ENCODE peak calls at places on chromosomes 16 and 17, in nine cellular contexts. One of them, this sample, is unnamed.

GRCh38 chr17:61380836-61381525 is 18.7 kb upstream of the TBX2 start:
- DNase-seq in uterus: no peak
- DNase-seq in heart right ventricle: no peak
- DNase-seq in CD8-positive, alpha-beta T cell: no peak
- DNase-seq in astrocyte: no peak
- DNase-seq in endodermal cell: no peak
- DNase-seq in A549: no peak
- DNase-seq in PC-3: no peak
- DNase-seq in upper lobe of right lung: no peak
- DNase-seq in this sample: no peak

GRCh38 chr17:49873466-49873865 is 25.6 kb upstream of the TAC4 start:
- DNase-seq in upper lobe of right lung: peak; percentile 71
- DNase-seq in CD8-positive, alpha-beta T cell: no peak
- DNase-seq in endodermal cell: no peak
- DNase-seq in heart right ventricle: no peak
- DNase-seq in uterus: no peak
- DNase-seq in astrocyte: no peak
- DNase-seq in A549: no peak
- DNase-seq in PC-3: no peak
- DNase-seq in this sample: no peak

GRCh38 chr17:35865412-35866355 is 3.0 kb downstream of the HEATR9 start:
- DNase-seq in A549: no peak
- DNase-seq in astrocyte: peak; percentile 54
- DNase-seq in endodermal cell: no peak
- DNase-seq in upper lobe of right lung: no peak
- DNase-seq in PC-3: peak; percentile 57
- DNase-seq in heart right ventricle: no peak
- DNase-seq in uterus: no peak
- DNase-seq in CD8-positive, alpha-beta T cell: no peak
- DNase-seq in this sample: no peak

GRCh38 chr17:538096-538973 is 176.3 kb downstream of the VPS53 start:
- DNase-seq in heart right ventricle: no peak
- DNase-seq in A549: no peak
- DNase-seq in endodermal cell: no peak
- DNase-seq in astrocyte: peak; percentile 45
- DNase-seq in upper lobe of right lung: no peak
- DNase-seq in uterus: no peak
- DNase-seq in PC-3: no peak
- DNase-seq in CD8-positive, alpha-beta T cell: no peak
- DNase-seq in this sample: no peak

GRCh38 chr16:22190169-22191088 is 15.6 kb upstream of the EEF2K start:
- DNase-seq in uterus: peak; percentile 100
- DNase-seq in upper lobe of right lung: peak; percentile 100
- DNase-seq in endodermal cell: peak; percentile 100
- DNase-seq in PC-3: peak; percentile 96
- DNase-seq in CD8-positive, alpha-beta T cell: peak; percentile 99
- DNase-seq in astrocyte: peak; percentile 96
- DNase-seq in A549: peak; percentile 100
- DNase-seq in heart right ventricle: peak; percentile 100
- DNase-seq in this sample: peak; percentile 100

GRCh38 chr17:57413848-57414651 is 157.7 kb downstream of the MSI2 start:
- DNase-seq in astrocyte: no peak
- DNase-seq in heart right ventricle: no peak
- DNase-seq in endodermal cell: no peak
- DNase-seq in upper lobe of right lung: no peak
- DNase-seq in PC-3: peak; percentile 71
- DNase-seq in CD8-positive, alpha-beta T cell: no peak
- DNase-seq in uterus: no peak
- DNase-seq in A549: peak; percentile 67
- DNase-seq in this sample: no peak

GRCh38 chr17:81401727-81402529 is 6.7 kb downstream of the BAHCC1 start:
- DNase-seq in CD8-positive, alpha-beta T cell: no peak
- DNase-seq in upper lobe of right lung: no peak
- DNase-seq in PC-3: peak; percentile 39
- DNase-seq in uterus: no peak
- DNase-seq in heart right ventricle: no peak
- DNase-seq in A549: peak; percentile 81
- DNase-seq in endodermal cell: peak; percentile 92
- DNase-seq in astrocyte: no peak
- DNase-seq in this sample: no peak

GRCh38 chr16:23114131-23114904 is 34.9 kb downstream of the USP31 start:
- DNase-seq in CD8-positive, alpha-beta T cell: no peak
- DNase-seq in PC-3: no peak
- DNase-seq in heart right ventricle: no peak
- DNase-seq in uterus: no peak
- DNase-seq in endodermal cell: no peak
- DNase-seq in A549: no peak
- DNase-seq in astrocyte: no peak
- DNase-seq in upper lobe of right lung: no peak
- DNase-seq in this sample: no peak

GRCh38 chr17:71760062-71760720 is 360.6 kb upstream of the SOX9 start:
- DNase-seq in endodermal cell: no peak
- DNase-seq in A549: no peak
- DNase-seq in astrocyte: peak; percentile 78
- DNase-seq in upper lobe of right lung: no peak
- DNase-seq in PC-3: peak; percentile 93
- DNase-seq in heart right ventricle: no peak
- DNase-seq in CD8-positive, alpha-beta T cell: no peak
- DNase-seq in uterus: no peak
- DNase-seq in this sample: no peak

GRCh38 chr17:71762526-71762925 is 358.3 kb upstream of the SOX9 start:
- DNase-seq in upper lobe of right lung: no peak
- DNase-seq in endodermal cell: no peak
- DNase-seq in uterus: no peak
- DNase-seq in heart right ventricle: no peak
- DNase-seq in A549: no peak
- DNase-seq in CD8-positive, alpha-beta T cell: no peak
- DNase-seq in PC-3: no peak
- DNase-seq in astrocyte: no peak
- DNase-seq in this sample: no peak

GRCh38 chr17:71765437-71765836 is 355.4 kb upstream of the SOX9 start:
- DNase-seq in uterus: no peak
- DNase-seq in CD8-positive, alpha-beta T cell: no peak
- DNase-seq in upper lobe of right lung: no peak
- DNase-seq in astrocyte: peak; percentile 24
- DNase-seq in PC-3: no peak
- DNase-seq in heart right ventricle: no peak
- DNase-seq in A549: no peak
- DNase-seq in endodermal cell: no peak
- DNase-seq in this sample: no peak

GRCh38 chr17:71759422-71760060 is 361.3 kb upstream of the SOX9 start:
- DNase-seq in endodermal cell: no peak
- DNase-seq in uterus: no peak
- DNase-seq in A549: no peak
- DNase-seq in CD8-positive, alpha-beta T cell: no peak
- DNase-seq in PC-3: no peak
- DNase-seq in heart right ventricle: no peak
- DNase-seq in upper lobe of right lung: no peak
- DNase-seq in astrocyte: peak; percentile 25
- DNase-seq in this sample: no peak

GRCh38 chr17:71764507-71764906 is 356.3 kb upstream of the SOX9 start:
- DNase-seq in heart right ventricle: peak; percentile 9
- DNase-seq in uterus: no peak
- DNase-seq in A549: peak; percentile 46
- DNase-seq in upper lobe of right lung: no peak
- DNase-seq in endodermal cell: peak; percentile 94
- DNase-seq in PC-3: peak; percentile 53
- DNase-seq in astrocyte: no peak
- DNase-seq in CD8-positive, alpha-beta T cell: no peak
- DNase-seq in this sample: no peak
- H3K9me3 ChIP-seq in heart right ventricle: no peaks in the 10 kb centered on the region
- H3K9me3 ChIP-seq in uterus: no peaks in the 10 kb centered on the region
- H3K9me3 ChIP-seq in A549: no peaks in the 10 kb centered on the region
- H3K9me3 ChIP-seq in upper lobe of right lung: no peaks in the 10 kb centered on the region
- H3K9me3 ChIP-seq in endodermal cell: no peaks in the 10 kb centered on the region
- H3K9me3 ChIP-seq in PC-3: no peaks in the 10 kb centered on the region
- H3K9me3 ChIP-seq in astrocyte: no peaks in the 10 kb centered on the region
- H3K9me3 ChIP-seq in CD8-positive, alpha-beta T cell: no peaks in the 10 kb centered on the region
- H3K9me3 ChIP-seq in this sample: no peaks in the 10 kb centered on the region

GRCh38 chr16:79339863-79340262 is 260.7 kb downstream of the MAF start:
- DNase-seq in endodermal cell: no peak
- DNase-seq in PC-3: no peak
- DNase-seq in upper lobe of right lung: no peak
- DNase-seq in CD8-positive, alpha-beta T cell: no peak
- DNase-seq in uterus: no peak
- DNase-seq in A549: no peak
- DNase-seq in astrocyte: no peak
- DNase-seq in heart right ventricle: no peak
- DNase-seq in this sample: no peak
- H3K9me3 ChIP-seq in endodermal cell: no peaks in the 10 kb centered on the region
- H3K9me3 ChIP-seq in PC-3: no peaks in the 10 kb centered on the region
- H3K9me3 ChIP-seq in upper lobe of right lung: no peaks in the 10 kb centered on the region
- H3K9me3 ChIP-seq in CD8-positive, alpha-beta T cell: no peaks in the 10 kb centered on the region
- H3K9me3 ChIP-seq in uterus: no peaks in the 10 kb centered on the region
- H3K9me3 ChIP-seq in A549: no peaks in the 10 kb centered on the region
- H3K9me3 ChIP-seq in astrocyte: peaks cover 2% of the 10 kb centered on the region
- H3K9me3 ChIP-seq in heart right ventricle: no peaks in the 10 kb centered on the region
- H3K9me3 ChIP-seq in this sample: no peaks in the 10 kb centered on the region

GRCh38 chr16:35311475-35311874 is 1852.1 kb downstream of the TP53TG3F start:
- DNase-seq in astrocyte: no peak
- DNase-seq in heart right ventricle: no peak
- DNase-seq in upper lobe of right lung: no peak
- DNase-seq in CD8-positive, alpha-beta T cell: no peak
- DNase-seq in endodermal cell: no peak
- DNase-seq in A549: no peak
- DNase-seq in uterus: no peak
- DNase-seq in PC-3: no peak
- DNase-seq in this sample: no peak
- H3K9me3 ChIP-seq in astrocyte: peaks cover 34% of the 10 kb centered on the region
- H3K9me3 ChIP-seq in heart right ventricle: no peaks in the 10 kb centered on the region
- H3K9me3 ChIP-seq in upper lobe of right lung: no peaks in the 10 kb centered on the region
- H3K9me3 ChIP-seq in CD8-positive, alpha-beta T cell: no peaks in the 10 kb centered on the region
- H3K9me3 ChIP-seq in endodermal cell: peaks cover 90% of the 10 kb centered on the region
- H3K9me3 ChIP-seq in A549: peaks cover 2% of the 10 kb centered on the region
- H3K9me3 ChIP-seq in uterus: no peaks in the 10 kb centered on the region
- H3K9me3 ChIP-seq in PC-3: no peaks in the 10 kb centered on the region
- H3K9me3 ChIP-seq in this sample: peaks cover 4% of the 10 kb centered on the region

GRCh38 chr16:3289998-3290673 is 6.8 kb downstream of the ZNF263 start:
- DNase-seq in A549: peak; percentile 37
- DNase-seq in astrocyte: no peak
- DNase-seq in uterus: no peak
- DNase-seq in CD8-positive, alpha-beta T cell: no peak
- DNase-seq in heart right ventricle: no peak
- DNase-seq in PC-3: no peak
- DNase-seq in upper lobe of right lung: no peak
- DNase-seq in endodermal cell: no peak
- DNase-seq in this sample: no peak

GRCh38 chr16:3295209-3295608 is 10.0 kb downstream of the TIGD7 start:
- DNase-seq in astrocyte: no peak
- DNase-seq in uterus: no peak
- DNase-seq in upper lobe of right lung: no peak
- DNase-seq in endodermal cell: no peak
- DNase-seq in CD8-positive, alpha-beta T cell: no peak
- DNase-seq in heart right ventricle: no peak
- DNase-seq in PC-3: no peak
- DNase-seq in A549: no peak
- DNase-seq in this sample: no peak

GRCh38 chr16:3292604-3293003 is 9.3 kb downstream of the ZNF263 start:
- DNase-seq in endodermal cell: no peak
- DNase-seq in upper lobe of right lung: no peak
- DNase-seq in astrocyte: peak; percentile 49
- DNase-seq in A549: no peak
- DNase-seq in CD8-positive, alpha-beta T cell: no peak
- DNase-seq in uterus: no peak
- DNase-seq in PC-3: peak; percentile 20
- DNase-seq in heart right ventricle: no peak
- DNase-seq in this sample: no peak

GRCh38 chr16:3295783-3296182 is 9.4 kb downstream of the TIGD7 start:
- DNase-seq in endodermal cell: no peak
- DNase-seq in heart right ventricle: no peak
- DNase-seq in upper lobe of right lung: no peak
- DNase-seq in CD8-positive, alpha-beta T cell: no peak
- DNase-seq in uterus: no peak
- DNase-seq in astrocyte: no peak
- DNase-seq in PC-3: no peak
- DNase-seq in A549: no peak
- DNase-seq in this sample: no peak
- H3K9me3 ChIP-seq in endodermal cell: peaks cover 64% of the 10 kb centered on the region
- H3K9me3 ChIP-seq in heart right ventricle: peaks cover 96% of the 10 kb centered on the region
- H3K9me3 ChIP-seq in upper lobe of right lung: peaks cover 78% of the 10 kb centered on the region
- H3K9me3 ChIP-seq in CD8-positive, alpha-beta T cell: peaks cover 48% of the 10 kb centered on the region
- H3K9me3 ChIP-seq in uterus: no peaks in the 10 kb centered on the region
- H3K9me3 ChIP-seq in astrocyte: peaks cover 41% of the 10 kb centered on the region
- H3K9me3 ChIP-seq in PC-3: no peaks in the 10 kb centered on the region
- H3K9me3 ChIP-seq in A549: peaks cover 97% of the 10 kb centered on the region
- H3K9me3 ChIP-seq in this sample: peaks cover 14% of the 10 kb centered on the region

GRCh38 chr16:66304961-66305360 is 61.5 kb upstream of the CDH5 start:
- DNase-seq in PC-3: no peak
- DNase-seq in astrocyte: no peak
- DNase-seq in CD8-positive, alpha-beta T cell: no peak
- DNase-seq in upper lobe of right lung: no peak
- DNase-seq in heart right ventricle: no peak
- DNase-seq in endodermal cell: peak; percentile 22
- DNase-seq in uterus: no peak
- DNase-seq in A549: no peak
- DNase-seq in this sample: no peak
- H3K9me3 ChIP-seq in PC-3: no peaks in the 10 kb centered on the region
- H3K9me3 ChIP-seq in astrocyte: no peaks in the 10 kb centered on the region
- H3K9me3 ChIP-seq in CD8-positive, alpha-beta T cell: no peaks in the 10 kb centered on the region
- H3K9me3 ChIP-seq in upper lobe of right lung: no peaks in the 10 kb centered on the region
- H3K9me3 ChIP-seq in heart right ventricle: no peaks in the 10 kb centered on the region
- H3K9me3 ChIP-seq in endodermal cell: no peaks in the 10 kb centered on the region
- H3K9me3 ChIP-seq in uterus: no peaks in the 10 kb centered on the region
- H3K9me3 ChIP-seq in A549: no peaks in the 10 kb centered on the region
- H3K9me3 ChIP-seq in this sample: no peaks in the 10 kb centered on the region

GRCh38 chr17:2853722-2854580 is 57.7 kb downstream of the RAP1GAP2 start:
- DNase-seq in upper lobe of right lung: peak; percentile 70
- DNase-seq in heart right ventricle: no peak
- DNase-seq in PC-3: peak; percentile 34
- DNase-seq in uterus: no peak
- DNase-seq in astrocyte: no peak
- DNase-seq in CD8-positive, alpha-beta T cell: no peak
- DNase-seq in A549: peak; percentile 55
- DNase-seq in endodermal cell: peak; percentile 85
- DNase-seq in this sample: no peak
- H3K9me3 ChIP-seq in upper lobe of right lung: no peaks in the 10 kb centered on the region
- H3K9me3 ChIP-seq in heart right ventricle: no peaks in the 10 kb centered on the region
- H3K9me3 ChIP-seq in PC-3: no peaks in the 10 kb centered on the region
- H3K9me3 ChIP-seq in uterus: no peaks in the 10 kb centered on the region
- H3K9me3 ChIP-seq in astrocyte: no peaks in the 10 kb centered on the region
- H3K9me3 ChIP-seq in CD8-positive, alpha-beta T cell: no peaks in the 10 kb centered on the region
- H3K9me3 ChIP-seq in A549: no peaks in the 10 kb centered on the region
- H3K9me3 ChIP-seq in endodermal cell: no peaks in the 10 kb centered on the region
- H3K9me3 ChIP-seq in this sample: no peaks in the 10 kb centered on the region

GRCh38 chr17:73856585-73856984 is 212.3 kb upstream of the SDK2 start:
- DNase-seq in A549: no peak
- DNase-seq in CD8-positive, alpha-beta T cell: no peak
- DNase-seq in heart right ventricle: no peak
- DNase-seq in uterus: no peak
- DNase-seq in PC-3: no peak
- DNase-seq in upper lobe of right lung: no peak
- DNase-seq in astrocyte: no peak
- DNase-seq in endodermal cell: no peak
- DNase-seq in this sample: no peak
- H3K9me3 ChIP-seq in A549: peaks cover 5% of the 10 kb centered on the region
- H3K9me3 ChIP-seq in CD8-positive, alpha-beta T cell: no peaks in the 10 kb centered on the region
- H3K9me3 ChIP-seq in heart right ventricle: peaks cover 4% of the 10 kb centered on the region
- H3K9me3 ChIP-seq in uterus: no peaks in the 10 kb centered on the region
- H3K9me3 ChIP-seq in PC-3: no peaks in the 10 kb centered on the region
- H3K9me3 ChIP-seq in upper lobe of right lung: no peaks in the 10 kb centered on the region
- H3K9me3 ChIP-seq in astrocyte: no peaks in the 10 kb centered on the region
- H3K9me3 ChIP-seq in endodermal cell: no peaks in the 10 kb centered on the region
- H3K9me3 ChIP-seq in this sample: no peaks in the 10 kb centered on the region

This sample was measured in T-helper 17 cell.